ENCODE peak calls at places on chromosome 9, in six cellular contexts. X, C, I, A, P and L are unnamed samples.

GRCh38 chr9:13213337-13213736 is 66.2 kb downstream of the MPDZ start:
- DNase-seq in A (no peak), P (no peak), X (peak), C (peak), I (peak), L (no peak)

GRCh38 chr9:136171009-136171800 is 33.7 kb downstream of the LHX3 start:
- DNase-seq in A (no peak), X (no peak), P (no peak), C (no peak), I (no peak), L (no peak)

GRCh38 chr9:134353539-134353938 is 27.3 kb downstream of the RXRA start:
- DNase-seq in C (no peak), P (no peak), A (no peak), X (no peak), I (no peak), L (no peak)

GRCh38 chr9:86481466-86481865 is 127.3 kb upstream of the TUT7 start:
- DNase-seq in P (no peak), C (no peak), A (no peak), I (no peak), X (no peak), L (no peak)

GRCh38 chr9:78578016-78578555 is 281.2 kb downstream of the PSAT1 start:
- DNase-seq in I (no peak), X (no peak), P (no peak), C (no peak), A (no peak), L (no peak)

GRCh38 chr9:137174722-137175293 is 3.0 kb upstream of the TMEM210 start:
- DNase-seq in C (no peak), X (peak), I (no peak), A (no peak), P (no peak), L (no peak)

GRCh38 chr9:128096614-128097013 is 28.6 kb downstream of the SLC25A25 start:
- DNase-seq in P (no peak), I (no peak), C (no peak), A (no peak), X (no peak), L (no peak)

GRCh38 chr9:22425551-22425950 is 21.1 kb upstream of the DMRTA1 start:
- DNase-seq in X (no peak), C (no peak), P (no peak), A (no peak), I (no peak), L (no peak)

GRCh38 chr9:36479086-36479485 is 79.0 kb upstream of the RNF38 start:
- DNase-seq in A (no peak), C (no peak), X (peak), P (no peak), I (no peak), L (no peak)

GRCh38 chr9:27865031-27865438 is 291.8 kb upstream of the C9orf72 start:
- DNase-seq in X (peak), I (no peak), P (no peak), C (peak), A (no peak), L (no peak)

GRCh38 chr9:70043285-70043684 is 363 bp upstream of the MAMDC2 start:
- DNase-seq in C (no peak), I (no peak), A (no peak), P (no peak), X (no peak), L (no peak)

GRCh38 chr9:98175013-98175679 is 17.3 kb downstream of the CORO2A start:
- DNase-seq in I (no peak), A (no peak), C (no peak), P (no peak), X (no peak), L (no peak)

GRCh38 chr9:34431661-34432060 is 26.7 kb downstream of the FAM219A start:
- DNase-seq in C (no peak), A (no peak), X (no peak), I (no peak), P (no peak), L (no peak)

GRCh38 chr9:69379250-69379982 is 54.4 kb downstream of the ENTREP1 start:
- DNase-seq in A (no peak), X (no peak), C (peak), P (no peak), I (peak), L (no peak)

GRCh38 chr9:123772374-123772773 is 157.6 kb downstream of the DENND1A start:
- DNase-seq in P (no peak), I (no peak), A (no peak), X (no peak), C (no peak), L (no peak)

GRCh38 chr9:113216406-113216805 is 4.7 kb downstream of the FKBP15 start:
- DNase-seq in P (no peak), X (no peak), A (no peak), I (no peak), C (no peak), L (no peak)

GRCh38 chr9:112443200-112443599 is 43.4 kb upstream of the KIAA1958 start:
- DNase-seq in P (no peak), I (peak), C (peak), A (no peak), X (peak), L (peak)

GRCh38 chr9:106127771-106128170 is 433.4 kb downstream of the TMEM38B start:
- DNase-seq in X (no peak), I (no peak), A (no peak), P (no peak), C (no peak), L (no peak)

GRCh38 chr9:134284273-134284672 is 42.0 kb upstream of the RXRA start:
- DNase-seq in P (peak), X (no peak), I (no peak), A (no peak), C (no peak), L (no peak)

GRCh38 chr9:96317335-96317980 is 15.5 kb upstream of the HSD17B3 start:
- DNase-seq in P (no peak), I (peak), C (peak), A (peak), X (peak), L (no peak)

GRCh38 chr9:10265102-10265708 is 347.6 kb downstream of the PTPRD start:
- DNase-seq in C (peak), A (no peak), P (no peak), X (no peak), I (peak), L (no peak)

GRCh38 chr9:73264636-73265035 is 113.0 kb downstream of the ANXA1 start:
- DNase-seq in I (no peak), X (no peak), C (no peak), P (no peak), A (no peak), L (no peak)

GRCh38 chr9:109910616-109911568 is 130.9 kb downstream of the PALM2AKAP2 start:
- DNase-seq in I (peak), A (peak), C (peak), X (no peak), P (no peak), L (no peak)

GRCh38 chr9:96219615-96220257 is 82.2 kb downstream of the HSD17B3 start:
- DNase-seq in A (peak), C (peak), X (peak), P (no peak), I (no peak), L (peak)

GRCh38 chr9:71680189-71680983 is 87.9 kb downstream of the CEMIP2 start:
- DNase-seq in X (no peak), P (no peak), I (peak), A (no peak), C (peak), L (no peak)

GRCh38 chr9:95171001-95171400 is 146.5 kb downstream of the FANCC start:
- DNase-seq in X (peak), P (no peak), C (peak), A (no peak), I (peak), L (no peak)

GRCh38 chr9:116674210-116674980 is 12.7 kb upstream of the TRIM32 start:
- DNase-seq in I (peak), C (no peak), X (no peak), A (no peak), P (no peak), L (no peak)

GRCh38 chr9:5361326-5362005 is 21.8 kb upstream of the RLN1 start:
- DNase-seq in P (no peak), I (no peak), C (no peak), A (no peak), X (no peak), L (no peak)

GRCh38 chr9:114011313-114011712 is 66.8 kb downstream of the AMBP start:
- DNase-seq in X (no peak), I (no peak), C (no peak), P (no peak), A (no peak), L (no peak)

GRCh38 chr9:93468763-93469456 is 15.5 kb upstream of the FAM120AOS start:
- DNase-seq in C (peak), A (peak), P (no peak), I (peak), X (peak), L (no peak)
- H3K4me3 ChIP-seq in C (peak), A (no peak), P (peak), I (no peak), X (no peak), L (no peak)

GRCh38 chr9:130446111-130446861 is 1.5 kb downstream of the ASS1 start:
- DNase-seq in P (peak), C (peak), A (peak), X (peak), I (peak), L (no peak)

GRCh38 chr9:130448771-130449170 is 4.0 kb downstream of the ASS1 start:
- DNase-seq in C (no peak), P (no peak), I (no peak), X (no peak), A (no peak), L (no peak)

GRCh38 chr9:130445268-130445983 is 665 bp downstream of the ASS1 start:
- DNase-seq in P (peak), C (peak), X (no peak), A (peak), I (no peak), L (no peak)

GRCh38 chr9:130448035-130448624 is 3.4 kb downstream of the ASS1 start:
- DNase-seq in P (no peak), I (peak), C (peak), A (no peak), X (peak), L (no peak)

GRCh38 chr9:130447193-130447816 is 2.5 kb downstream of the ASS1 start:
- DNase-seq in C (no peak), I (no peak), P (peak), X (no peak), A (no peak), L (no peak)
- H3K4me3 ChIP-seq in C (no peak), I (no peak), P (peak), X (no peak), A (peak), L (no peak)

GRCh38 chr9:126611592-126612328 is 2.0 kb upstream of the LMX1B start:
- DNase-seq in A (peak), P (no peak), X (peak), C (peak), I (peak), L (peak)
- H3K4me3 ChIP-seq in A (no peak), P (peak), X (no peak), C (no peak), I (no peak), L (no peak)

GRCh38 chr9:33159760-33160127 is 7.4 kb downstream of the B4GALT1 start:
- DNase-seq in A (peak), P (peak), I (peak), C (peak), X (peak), L (peak)
- H3K4me3 ChIP-seq in A (no peak), P (peak), I (no peak), C (peak), X (no peak), L (peak)

GRCh38 chr9:89701221-89701798 is 96.5 kb downstream of the GADD45G start:
- DNase-seq in C (no peak), P (no peak), A (no peak), I (no peak), X (no peak), L (peak)
- H3K4me3 ChIP-seq in C (no peak), P (peak), A (no peak), I (no peak), X (no peak), L (peak)